ENCODE peak calls at places on chromosomes 5 and 9, in eight cellular contexts. O is activated naive CD8-positive, alpha-beta T cell treated with anti-CD3 and anti-CD28 coated beads, Interleukin-2, amount 50 U/mL, for 24 hours; M is GDM1; W is RWPE1; N is body of pancreas; C is GM23248; P is HS-5; B is psoas muscle. R is an unnamed sample.

GRCh38 chr5:155024015-155024414 is 10.5 kb downstream of the KIF4B start:
- DNase-seq in O (no peak), M (no peak), W (no peak), N (no peak), C (peak; percentile 10), P (no peak), B (no peak), R (no peak)

GRCh38 chr5:96463106-96463505 is 30.1 kb upstream of the PCSK1 start:
- DNase-seq in O (no peak), M (no peak), W (no peak), N (no peak), C (no peak), P (no peak), B (no peak), R (no peak)

GRCh38 chr5:91449083-91449482 is 66.0 kb upstream of the ARRDC3 start:
- DNase-seq in O (no peak), M (no peak), W (no peak), N (no peak), C (no peak), P (no peak), B (no peak), R (no peak)

GRCh38 chr9:129172816-129173215 is 5.2 kb downstream of the IER5L start:
- DNase-seq in O (no peak), M (no peak), W (no peak), N (no peak), C (peak; percentile 58), P (no peak), B (no peak), R (peak; percentile 36)

GRCh38 chr5:150489358-150490295 is 18.3 kb upstream of the NDST1 start:
- DNase-seq in O (no peak), M (no peak), W (no peak), N (no peak), C (peak; percentile 82), P (no peak), B (no peak), R (no peak)

GRCh38 chr5:82106207-82106606 is 134.4 kb downstream of the ATG10 start:
- DNase-seq in O (no peak), M (no peak), W (no peak), N (no peak), C (peak; percentile 53), P (no peak), B (no peak), R (no peak)

GRCh38 chr5:78077369-78078068 is 217.0 kb downstream of the AP3B1 start:
- DNase-seq in O (no peak), M (no peak), W (peak; percentile 10), N (no peak), C (peak; percentile 11), P (no peak), B (no peak), R (no peak)

GRCh38 chr9:124870723-124871122 is 8.8 kb downstream of the ARPC5L start:
- DNase-seq in O (peak; percentile 17), M (no peak), W (no peak), N (no peak), C (no peak), P (no peak), B (no peak), R (no peak)

GRCh38 chr9:112007575-112008240 is 111.1 kb downstream of the UGCG start:
- DNase-seq in O (no peak), M (no peak), W (no peak), N (no peak), C (no peak), P (no peak), B (no peak), R (no peak)

GRCh38 chr9:137382728-137383452 is 40.1 kb downstream of the EXD3 start:
- DNase-seq in O (no peak), M (no peak), W (no peak), N (no peak), C (no peak), P (no peak), B (peak; percentile 12), R (no peak)

GRCh38 chr5:178589180-178590140 is 733 bp downstream of the COL23A1 start:
- DNase-seq in O (no peak), M (peak; percentile 51), W (peak; percentile 24), N (no peak), C (peak; percentile 61), P (no peak), B (no peak), R (no peak)

GRCh38 chr5:109470263-109470662 is 60.5 kb upstream of the PJA2 start:
- DNase-seq in O (no peak), M (no peak), W (no peak), N (no peak), C (no peak), P (no peak), B (no peak), R (no peak)

GRCh38 chr5:66415208-66415607 is 181.0 kb upstream of the MAST4 start:
- DNase-seq in O (no peak), M (no peak), W (no peak), N (no peak), C (peak; percentile 44), P (no peak), B (no peak), R (no peak)

GRCh38 chr9:100268271-100268670 is 84.5 kb downstream of the TEX10 start:
- DNase-seq in O (no peak), M (no peak), W (no peak), N (no peak), C (no peak), P (no peak), B (no peak), R (no peak)

GRCh38 chr9:132216861-132217655 is 55.2 kb downstream of the NTNG2 start:
- DNase-seq in O (no peak), M (no peak), W (no peak), N (no peak), C (peak; percentile 28), P (no peak), B (no peak), R (no peak)

GRCh38 chr5:173866249-173867172 is 21.6 kb upstream of the CPEB4 start:
- DNase-seq in O (no peak), M (no peak), W (no peak), N (no peak), C (no peak), P (no peak), B (no peak), R (peak; percentile 84)

GRCh38 chr9:129914051-129914450 is 78.8 kb downstream of the USP20 start:
- DNase-seq in O (no peak), M (no peak), W (no peak), N (no peak), C (no peak), P (no peak), B (no peak), R (no peak)

GRCh38 chr5:176881816-176882565 is 17.2 kb downstream of the HK3 start:
- DNase-seq in O (no peak), M (no peak), W (no peak), N (no peak), C (no peak), P (no peak), B (no peak), R (no peak)

GRCh38 chr9:121750715-121751623 is 99.5 kb downstream of the DAB2IP start:
- DNase-seq in O (no peak), M (no peak), W (no peak), N (peak; percentile 51), C (no peak), P (no peak), B (no peak), R (peak; percentile 82)

GRCh38 chr5:97112212-97112611 is 30.2 kb downstream of the LIX1 start:
- DNase-seq in O (no peak), M (no peak), W (no peak), N (no peak), C (no peak), P (no peak), B (no peak), R (no peak)

GRCh38 chr9:91199739-91200497 is 161.8 kb downstream of the AUH start:
- DNase-seq in O (no peak), M (no peak), W (no peak), N (no peak), C (no peak), P (no peak), B (no peak), R (no peak)

GRCh38 chr5:172722309-172722815 is 48.6 kb downstream of the DUSP1 start:
- DNase-seq in O (no peak), M (no peak), W (no peak), N (no peak), C (no peak), P (no peak), B (no peak), R (no peak)

GRCh38 chr9:106862946-106863740 is at the start of gene ZNF462:
- DNase-seq in O (peak; percentile 2), M (peak; percentile 54), W (peak; percentile 63), N (no peak), C (peak; percentile 61), P (no peak), B (peak; percentile 43), R (no peak)

GRCh38 chr5:142221091-142221860 is 103.5 kb downstream of the SPRY4 start:
- DNase-seq in O (no peak), M (no peak), W (no peak), N (no peak), C (no peak), P (no peak), B (no peak), R (no peak)

R was measured in substantia nigra.